ENCODE peak calls at places on chromosome 20, in four cellular contexts. One of them, this sample, is unnamed.

GRCh38 chr20:2387180-2387577 is 6.5 kb downstream of the TGM6 start:
- DNase-seq in stromal cell of bone marrow: no peak
- DNase-seq in sciatic nerve: no peak
- DNase-seq in GM23248: peak; percentile 49
- DNase-seq in this sample: peak; percentile 19

GRCh38 chr20:22667198-22667597 is 82.8 kb upstream of the FOXA2 start:
- DNase-seq in stromal cell of bone marrow: no peak
- DNase-seq in GM23248: no peak
- DNase-seq in sciatic nerve: no peak
- DNase-seq in this sample: no peak

GRCh38 chr20:10927936-10928860 is 254.4 kb upstream of the JAG1 start:
- DNase-seq in GM23248: peak; percentile 10
- DNase-seq in sciatic nerve: no peak
- DNase-seq in stromal cell of bone marrow: no peak
- DNase-seq in this sample: no peak

GRCh38 chr20:51700809-51701285 is 67.3 kb downstream of the ATP9A start:
- DNase-seq in stromal cell of bone marrow: peak; percentile 28
- DNase-seq in GM23248: peak; percentile 66
- DNase-seq in sciatic nerve: no peak
- DNase-seq in this sample: peak; percentile 45

GRCh38 chr20:8293791-8294190 is 161.7 kb downstream of the PLCB1 start:
- DNase-seq in sciatic nerve: no peak
- DNase-seq in stromal cell of bone marrow: no peak
- DNase-seq in GM23248: peak; percentile 22
- DNase-seq in this sample: peak; percentile 12

GRCh38 chr20:19932170-19932667 is 84.9 kb upstream of the NAA20 start:
- DNase-seq in sciatic nerve: peak; percentile 71
- DNase-seq in stromal cell of bone marrow: peak; percentile 78
- DNase-seq in GM23248: peak; percentile 93
- DNase-seq in this sample: peak; percentile 94

GRCh38 chr20:57392130-57392445 is 892 bp downstream of the RBM38 start:
- DNase-seq in sciatic nerve: no peak
- DNase-seq in GM23248: no peak
- DNase-seq in stromal cell of bone marrow: no peak
- DNase-seq in this sample: no peak

GRCh38 chr20:4136078-4136966 is 121.0 kb upstream of the RNF24 start:
- DNase-seq in sciatic nerve: no peak
- DNase-seq in GM23248: peak; percentile 31
- DNase-seq in stromal cell of bone marrow: no peak
- DNase-seq in this sample: peak; percentile 56

GRCh38 chr20:32562495-32562911 is 22.6 kb downstream of the NOL4L start:
- DNase-seq in stromal cell of bone marrow: no peak
- DNase-seq in GM23248: no peak
- DNase-seq in sciatic nerve: no peak
- DNase-seq in this sample: no peak

This sample was measured in IMR-90.